ENCODE peak calls at places on chromosomes 6 and 20, in eight cellular contexts. M is T-cell; N is memory B cell; K is effector CD4-positive, alpha-beta T cell; W is IMR-90; J is upper lobe of right lung; Y is putamen; C is D341Med. B is an unnamed sample.

GRCh38 chr20:45823949-45824835 is 2.9 kb downstream of the TNNC2 start:
- DNase-seq in M (peak; percentile 27), N (peak; percentile 44), K (peak; percentile 29), W (no peak), J (no peak), Y (no peak), C (peak; percentile 85), B (peak; percentile 27)

GRCh38 chr6:134397674-134398073 is 79.8 kb upstream of the SGK1 start:
- DNase-seq in M (no peak), N (no peak), K (no peak), W (no peak), J (no peak), Y (no peak), C (no peak), B (no peak)

GRCh38 chr20:48523191-48523757 is 304.5 kb downstream of the PREX1 start:
- DNase-seq in M (no peak), N (no peak), K (no peak), W (peak; percentile 59), J (no peak), Y (no peak), C (no peak), B (peak; percentile 73)

GRCh38 chr20:57467742-57468141 is 57.2 kb downstream of the CTCFL start:
- DNase-seq in M (no peak), N (no peak), K (no peak), W (no peak), J (peak; percentile 29), Y (no peak), C (no peak), B (no peak)

GRCh38 chr20:54662064-54662463 is 186.7 kb downstream of the DOK5 start:
- DNase-seq in M (no peak), N (no peak), K (no peak), W (no peak), J (no peak), Y (no peak), C (no peak), B (no peak)

GRCh38 chr6:16755544-16755943 is 5.7 kb downstream of the ATXN1 start:
- DNase-seq in M (no peak), N (no peak), K (no peak), W (no peak), J (no peak), Y (no peak), C (no peak), B (no peak)

GRCh38 chr6:43773050-43773956 is 3.3 kb downstream of the VEGFA start:
- DNase-seq in M (peak; percentile 30), N (peak; percentile 56), K (peak; percentile 32), W (peak; percentile 57), J (peak; percentile 84), Y (no peak), C (peak; percentile 81), B (peak; percentile 76)

GRCh38 chr20:36866681-36867485 is 9.1 kb upstream of the TLDC2 start:
- DNase-seq in M (no peak), N (no peak), K (no peak), W (peak; percentile 64), J (no peak), Y (no peak), C (no peak), B (no peak)

GRCh38 chr20:31593221-31594001 is 11.7 kb upstream of the ID1 start:
- DNase-seq in M (no peak), N (no peak), K (no peak), W (peak; percentile 89), J (peak; percentile 79), Y (no peak), C (no peak), B (peak; percentile 99)

GRCh38 chr6:83466328-83466727 is 35.5 kb upstream of the ME1 start:
- DNase-seq in M (no peak), N (no peak), K (no peak), W (no peak), J (no peak), Y (no peak), C (no peak), B (no peak)

GRCh38 chr6:138654715-138655634 is 118.6 kb upstream of the CCDC28A start:
- DNase-seq in M (no peak), N (no peak), K (no peak), W (peak; percentile 15), J (no peak), Y (peak; percentile 26), C (no peak), B (peak; percentile 3)

GRCh38 chr6:34459899-34460593 is 5.8 kb upstream of the PACSIN1 start:
- DNase-seq in M (peak; percentile 28), N (peak; percentile 39), K (peak; percentile 38), W (peak; percentile 48), J (no peak), Y (peak; percentile 10), C (peak; percentile 72), B (peak; percentile 73)

GRCh38 chr6:3163248-3163594 is 5.9 kb upstream of the TUBB2A start:
- DNase-seq in M (no peak), N (no peak), K (no peak), W (no peak), J (no peak), Y (no peak), C (no peak), B (no peak)

GRCh38 chr6:16041327-16041726 is 87.6 kb upstream of the MYLIP start:
- DNase-seq in M (no peak), N (no peak), K (no peak), W (no peak), J (no peak), Y (no peak), C (no peak), B (no peak)

GRCh38 chr20:3158968-3159431 is 665 bp downstream of the FASTKD5 start:
- DNase-seq in M (no peak), N (no peak), K (no peak), W (peak; percentile 25), J (no peak), Y (no peak), C (no peak), B (no peak)

GRCh38 chr20:11453430-11453829 is 464.3 kb upstream of the BTBD3 start:
- DNase-seq in M (no peak), N (no peak), K (no peak), W (peak; percentile 87), J (no peak), Y (no peak), C (no peak), B (peak; percentile 71)

GRCh38 chr6:74128536-74128935 is 432.5 kb downstream of the CD109 start:
- DNase-seq in M (no peak), N (no peak), K (no peak), W (peak; percentile 63), J (no peak), Y (no peak), C (no peak), B (no peak)

GRCh38 chr6:40520108-40520507 is 67.1 kb downstream of the LRFN2 start:
- DNase-seq in M (no peak), N (no peak), K (no peak), W (no peak), J (no peak), Y (no peak), C (no peak), B (no peak)

GRCh38 chr6:14784596-14785360 is 461.1 kb upstream of the JARID2 start:
- DNase-seq in M (peak; percentile 26), N (no peak), K (no peak), W (no peak), J (no peak), Y (no peak), C (no peak), B (no peak)

GRCh38 chr20:7415427-7415826 is 524.8 kb downstream of the HAO1 start:
- DNase-seq in M (no peak), N (no peak), K (no peak), W (no peak), J (no peak), Y (no peak), C (no peak), B (no peak)

GRCh38 chr6:118896339-118897136 is 2.6 kb downstream of the ASF1A start:
- DNase-seq in M (no peak), N (no peak), K (no peak), W (peak; percentile 69), J (no peak), Y (no peak), C (no peak), B (peak; percentile 65)

GRCh38 chr6:142698751-142699150 is 246.2 kb downstream of the HIVEP2 start:
- DNase-seq in M (no peak), N (no peak), K (no peak), W (no peak), J (no peak), Y (no peak), C (no peak), B (peak; percentile 23)

GRCh38 chr6:5337573-5337972 is 76.3 kb downstream of the FARS2 start:
- DNase-seq in M (no peak), N (no peak), K (no peak), W (peak; percentile 33), J (no peak), Y (no peak), C (no peak), B (peak; percentile 7)

GRCh38 chr6:31717499-31718222 is 2.5 kb downstream of the LY6G6D start:
- DNase-seq in M (no peak), N (no peak), K (no peak), W (no peak), J (no peak), Y (no peak), C (no peak), B (peak; percentile 70)

GRCh38 chr6:43246301-43247114 is 3.2 kb downstream of the TTBK1 start:
- DNase-seq in M (no peak), N (no peak), K (no peak), W (no peak), J (peak; percentile 90), Y (peak; percentile 79), C (no peak), B (no peak)

GRCh38 chr6:56954389-56955170 is at the start of gene BEND6:
- DNase-seq in M (no peak), N (no peak), K (no peak), W (peak; percentile 87), J (peak; percentile 64), Y (peak; percentile 87), C (peak; percentile 92), B (peak; percentile 79)

GRCh38 chr20:20367681-20368413 is at the start of gene INSM1:
- DNase-seq in M (no peak), N (no peak), K (no peak), W (no peak), J (no peak), Y (peak; percentile 78), C (peak; percentile 96), B (no peak)

GRCh38 chr6:112956696-112957525 is 609.8 kb downstream of the RFPL4B start:
- DNase-seq in M (no peak), N (no peak), K (no peak), W (peak; percentile 95), J (no peak), Y (no peak), C (no peak), B (peak; percentile 40)

GRCh38 chr6:53327017-53327395 is 21.7 kb downstream of the ELOVL5 start:
- DNase-seq in M (no peak), N (no peak), K (no peak), W (peak; percentile 24), J (no peak), Y (no peak), C (no peak), B (peak; percentile 87)